ENCODE peak calls at places on chromosomes 11 and 22, in seven cellular contexts. I is GM12878, Q is K562, J is SK-N-SH, N is Panc1, A is HepG2, T is H1. D is an unnamed sample.

GRCh38 chr22:46574993-46575914 is 37.8 kb upstream of the CELSR1 start:
- DNase-seq in I (no peak), Q (no peak), J (peak), N (no peak), A (peak), T (no peak), D (peak)

GRCh38 chr22:26436903-26437515 is 7.9 kb downstream of the ASPHD2 start:
- DNase-seq in I (no peak), Q (no peak), J (no peak), N (no peak), A (no peak), T (no peak), D (no peak)

GRCh38 chr22:48346311-48346710 is 1481.4 kb downstream of the BRD1 start:
- DNase-seq in I (no peak), Q (no peak), J (no peak), N (no peak), A (no peak), T (no peak), D (no peak)

GRCh38 chr22:35426801-35427140 is 26.8 kb downstream of the MCM5 start:
- DNase-seq in I (no peak), Q (no peak), J (no peak), N (no peak), A (no peak), T (no peak), D (no peak)

GRCh38 chr11:72739240-72740059 is 12.8 kb downstream of the ARAP1 start:
- DNase-seq in I (no peak), Q (no peak), J (no peak), N (no peak), A (no peak), T (no peak), D (no peak)

GRCh38 chr11:2825886-2826678 is 59.5 kb downstream of the CDKN1C start:
- DNase-seq in I (no peak), Q (no peak), J (peak), N (no peak), A (peak), T (no peak), D (no peak)

GRCh38 chr11:73787643-73788537 is at the start of gene MRPL48:
- DNase-seq in I (peak), Q (peak), J (peak), N (peak), A (peak), T (peak), D (peak)

GRCh38 chr11:78780889-78781288 is 206.2 kb upstream of the NARS2 start:
- DNase-seq in I (no peak), Q (no peak), J (no peak), N (no peak), A (no peak), T (no peak), D (no peak)

GRCh38 chr11:36775157-36775556 is 177.1 kb upstream of the RAG2 start:
- DNase-seq in I (no peak), Q (no peak), J (no peak), N (no peak), A (no peak), T (no peak), D (no peak)

GRCh38 chr22:41830174-41830573 is 2.7 kb upstream of the SREBF2 start:
- DNase-seq in I (no peak), Q (no peak), J (no peak), N (no peak), A (no peak), T (no peak), D (no peak)
- TF ChIP-seq SIN3A in I (no peak), Q (no peak), J (no peak), N (no peak), A (no peak), T (no peak), D (no peak)

GRCh38 chr11:5626191-5626590 is 1.4 kb downstream of the TRIM34 start:
- DNase-seq in I (no peak), Q (no peak), J (no peak), N (no peak), A (no peak), T (no peak), D (no peak)
- TF ChIP-seq SIN3A in I (no peak), Q (no peak), J (no peak), N (no peak), A (no peak), T (no peak), D (no peak)

DNA sequence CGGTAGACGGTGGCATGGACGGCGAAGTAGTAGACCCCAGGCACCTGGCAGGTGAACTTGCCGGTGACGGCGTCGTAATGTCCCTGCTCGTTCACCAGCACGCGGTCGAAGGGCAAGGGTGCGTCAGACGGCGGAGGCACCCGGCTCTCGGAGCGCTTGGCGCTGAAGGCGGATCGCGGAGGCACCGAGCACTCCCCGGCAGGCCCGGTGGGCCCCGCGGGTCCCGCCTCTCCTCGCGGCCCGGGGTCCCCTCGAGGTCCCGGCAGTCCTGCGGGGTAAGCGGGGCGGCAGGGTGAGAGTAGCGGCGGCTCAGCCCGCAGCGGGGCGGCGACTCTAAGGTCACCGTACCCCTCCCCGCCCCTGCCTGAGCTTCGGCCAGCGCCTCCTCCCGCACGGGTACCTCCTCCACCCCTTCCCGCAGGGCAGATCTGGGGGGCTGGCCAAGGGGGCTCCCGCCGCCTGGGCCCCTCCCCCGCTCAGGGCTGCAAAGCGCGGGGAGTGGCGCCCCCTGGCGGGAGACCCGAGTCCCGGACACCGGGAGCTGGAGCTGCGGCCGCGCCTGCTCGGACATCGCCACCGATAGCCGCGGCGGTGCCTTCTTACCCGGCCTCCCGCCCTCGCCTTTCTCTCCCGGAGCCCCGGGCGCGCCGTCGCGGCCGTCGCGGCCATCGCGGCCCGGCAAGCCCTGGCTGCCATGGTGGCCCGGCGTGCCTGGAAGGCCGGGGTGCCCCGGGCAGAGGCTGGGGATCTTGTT is 925 bp downstream of the C1QTNF5 start:
- DNase-seq in I (no peak), Q (peak), J (peak), N (no peak), A (peak), T (peak), D (no peak)
- TF ChIP-seq SIN3A in I (no peak), Q (no peak), J (no peak), N (peak), A (no peak), T (peak), D (no peak)

DNA sequence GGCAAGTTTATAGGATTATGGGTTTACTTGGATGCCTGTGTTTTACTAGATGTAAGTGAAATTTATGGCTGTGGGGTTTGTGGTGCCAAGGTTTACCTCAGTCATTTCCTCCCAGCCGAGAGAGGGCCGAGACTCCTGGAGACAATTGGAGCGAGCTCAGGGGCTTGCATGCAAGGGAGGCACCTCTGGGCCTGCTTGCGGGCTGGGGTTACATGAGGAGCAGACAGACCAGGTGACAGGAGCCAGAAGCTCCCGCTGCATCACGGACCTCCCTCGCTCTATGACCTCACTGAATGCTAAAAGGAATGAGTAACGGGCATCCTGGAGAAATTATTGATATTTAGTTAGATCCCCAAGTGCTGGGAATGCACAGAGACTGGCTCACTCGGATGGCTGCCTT is 275.2 kb upstream of the KIRREL3 start:
- DNase-seq in I (no peak), Q (no peak), J (no peak), N (no peak), A (no peak), T (no peak), D (no peak)
- TF ChIP-seq SIN3A in I (no peak), Q (no peak), J (no peak), N (no peak), A (no peak), T (no peak), D (no peak)

GRCh38 chr11:19696073-19696472 is 16.6 kb upstream of the NAV2 start:
- DNase-seq in I (no peak), Q (no peak), J (no peak), N (no peak), A (no peak), T (no peak), D (no peak)
- TF ChIP-seq SIN3A in I (no peak), Q (no peak), J (no peak), N (no peak), A (no peak), T (no peak), D (no peak)

GRCh38 chr22:24068717-24069116 is 57.6 kb downstream of the CABIN1 start:
- DNase-seq in I (no peak), Q (no peak), J (no peak), N (no peak), A (no peak), T (no peak), D (no peak)

GRCh38 chr22:24072361-24072760 is 61.3 kb downstream of the CABIN1 start:
- DNase-seq in I (no peak), Q (no peak), J (no peak), N (no peak), A (no peak), T (no peak), D (no peak)

GRCh38 chr22:24070553-24070952 is 59.4 kb downstream of the CABIN1 start:
- DNase-seq in I (no peak), Q (no peak), J (no peak), N (no peak), A (no peak), T (no peak), D (no peak)

GRCh38 chr22:24069721-24070120 is 58.6 kb downstream of the CABIN1 start:
- DNase-seq in I (no peak), Q (no peak), J (no peak), N (no peak), A (no peak), T (no peak), D (no peak)

DNA sequence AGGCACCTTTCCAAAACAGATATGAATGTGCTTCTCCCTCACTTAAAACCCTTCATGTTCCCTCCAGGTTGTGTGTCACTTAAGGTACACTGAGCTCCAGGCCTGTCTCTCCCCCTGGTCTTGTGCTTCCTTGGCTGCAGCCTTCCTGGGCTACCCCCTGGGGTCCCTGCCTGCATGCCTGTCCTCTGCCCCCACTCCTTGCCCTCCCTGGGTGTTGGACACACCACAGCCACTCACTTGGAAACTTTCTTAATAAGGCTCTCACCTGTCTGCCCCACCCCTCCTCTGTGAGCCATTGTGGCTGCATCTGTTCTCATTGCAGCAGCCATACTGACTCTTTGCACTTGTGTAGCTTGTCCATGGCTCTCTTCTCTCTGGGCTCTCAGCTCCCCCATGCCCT is 60.6 kb downstream of the CABIN1 start:
- DNase-seq in I (no peak), Q (no peak), J (no peak), N (no peak), A (no peak), T (no peak), D (no peak)
- TF ChIP-seq SIN3A in I (no peak), Q (no peak), J (no peak), N (no peak), A (no peak), T (no peak), D (no peak)

GRCh38 chr22:17562906-17563870 is at the start of gene SLC25A18:
- DNase-seq in I (no peak), Q (peak), J (no peak), N (no peak), A (peak), T (peak), D (no peak)

GRCh38 chr22:17559188-17559587 is 4.1 kb upstream of the SLC25A18 start:
- DNase-seq in I (no peak), Q (no peak), J (no peak), N (no peak), A (no peak), T (no peak), D (no peak)

GRCh38 chr22:17566776-17567175 is 3.5 kb downstream of the SLC25A18 start:
- DNase-seq in I (no peak), Q (no peak), J (no peak), N (no peak), A (no peak), T (no peak), D (no peak)

GRCh38 chr22:17565986-17566687 is 2.8 kb downstream of the SLC25A18 start:
- DNase-seq in I (no peak), Q (no peak), J (no peak), N (no peak), A (no peak), T (no peak), D (no peak)

DNA sequence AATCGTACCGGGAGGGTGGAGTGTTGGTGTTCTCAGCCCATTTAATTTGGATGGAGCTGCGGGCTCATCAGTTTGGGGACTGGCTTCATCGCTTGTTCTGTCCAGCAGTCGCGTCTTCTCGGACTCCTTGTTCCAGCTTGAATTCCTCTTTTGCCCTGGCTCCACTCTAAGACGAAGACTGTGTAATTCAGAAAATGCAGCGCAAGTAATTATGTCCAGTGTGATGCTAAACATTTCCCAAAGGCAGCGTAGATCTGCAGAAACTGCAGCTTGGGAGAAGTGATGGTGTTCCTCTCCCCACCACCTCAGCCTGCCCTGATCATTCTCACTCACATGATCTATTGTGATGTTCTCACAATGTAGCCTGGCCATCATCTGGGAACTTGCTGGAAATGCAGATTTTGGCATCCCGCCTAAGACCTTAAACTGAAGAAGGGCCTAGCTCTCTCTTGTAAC is 666 bp downstream of the SLC25A18 start:
- DNase-seq in I (no peak), Q (no peak), J (no peak), N (no peak), A (no peak), T (no peak), D (no peak)
- TF ChIP-seq SIN3A in I (no peak), Q (no peak), J (no peak), N (no peak), A (no peak), T (no peak), D (no peak)

DNA sequence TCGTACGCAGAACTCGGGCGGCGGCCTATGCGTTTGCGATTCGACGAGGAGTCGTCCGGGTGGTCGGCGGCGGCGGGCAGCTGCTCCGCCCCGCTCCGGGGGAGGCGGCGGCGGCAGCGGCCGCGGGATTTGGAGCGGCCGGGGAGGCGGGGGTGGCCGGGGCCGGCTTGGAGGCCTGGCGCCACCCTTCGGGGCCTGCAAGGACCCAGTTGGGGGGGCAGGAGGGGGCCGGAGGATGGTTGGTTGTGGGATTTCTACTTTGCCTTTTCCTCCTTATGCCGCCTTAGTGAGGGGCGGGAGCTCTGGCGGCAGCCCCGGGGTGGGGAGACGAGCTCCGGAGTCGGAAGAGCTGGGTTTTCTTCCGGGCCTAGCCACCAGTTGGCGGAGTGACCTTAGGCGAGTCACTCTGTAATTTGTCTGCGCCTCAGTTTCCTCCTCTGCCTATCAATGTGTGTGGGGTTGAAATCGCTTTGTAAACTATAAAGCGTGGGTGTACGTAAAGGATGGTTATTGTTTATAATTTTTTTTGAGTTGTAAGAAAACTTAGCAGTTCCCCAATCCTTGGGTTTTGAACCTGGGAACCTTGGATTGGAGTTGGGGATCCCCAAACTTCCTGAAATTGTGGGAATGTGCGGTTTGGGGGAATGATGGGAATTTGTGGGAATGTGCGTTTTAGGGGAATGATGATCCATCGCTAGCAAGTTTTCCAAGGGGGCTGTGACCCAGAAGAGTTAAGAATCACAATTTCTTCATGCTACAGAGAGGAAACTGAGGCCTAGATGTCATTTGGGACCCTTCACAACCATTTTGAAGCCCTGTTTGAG is 679 bp downstream of the TUG1 start:
- DNase-seq in I (no peak), Q (peak), J (no peak), N (no peak), A (peak), T (no peak), D (no peak)
- TF ChIP-seq SIN3A in I (no peak), Q (no peak), J (peak), N (no peak), A (no peak), T (no peak), D (peak)

D was measured in HCT116.